ENCODE peak calls at places on chromosomes 11 and 22, in seven cellular contexts. R, Y, S, P, H, K and B are unnamed samples.

GRCh38 chr11:66039765-66040164 is 9.2 kb downstream of the GAL3ST3 start:
- DNase-seq in R (no peak), Y (no peak), S (no peak), P (no peak), H (no peak), K (no peak), B (no peak)

GRCh38 chr11:8615633-8616032 is 21.6 kb upstream of the STK33 start:
- DNase-seq in R (no peak), Y (no peak), S (no peak), P (no peak), H (no peak), K (no peak), B (no peak)

GRCh38 chr11:69307421-69307820 is 13.5 kb downstream of the MYEOV start:
- DNase-seq in R (no peak), Y (no peak), S (no peak), P (no peak), H (no peak), K (no peak), B (no peak)

GRCh38 chr22:47796128-47796908 is 1033.9 kb downstream of the TBC1D22A start:
- DNase-seq in R (no peak), Y (no peak), S (no peak), P (peak; percentile 23), H (no peak), K (no peak), B (no peak)

GRCh38 chr22:23796461-23796860 is 9.7 kb downstream of the SMARCB1 start:
- DNase-seq in R (no peak), Y (no peak), S (no peak), P (no peak), H (no peak), K (no peak), B (no peak)

GRCh38 chr11:134643519-134644042 is 231.5 kb upstream of the B3GAT1 start:
- DNase-seq in R (no peak), Y (no peak), S (no peak), P (no peak), H (no peak), K (no peak), B (no peak)

GRCh38 chr11:40328890-40329617 is 1130.4 kb downstream of the LRRC4C start:
- DNase-seq in R (peak; percentile 98), Y (no peak), S (peak; percentile 4), P (peak; percentile 51), H (no peak), K (no peak), B (peak; percentile 24)

GRCh38 chr11:76208829-76209670 is 2.7 kb upstream of the WNT11 start:
- DNase-seq in R (peak; percentile 79), Y (peak; percentile 72), S (peak; percentile 33), P (peak; percentile 89), H (no peak), K (peak; percentile 93), B (no peak)

GRCh38 chr11:120801801-120802689 is 221.9 kb upstream of the TBCEL start:
- DNase-seq in R (peak; percentile 38), Y (peak; percentile 76), S (peak; percentile 63), P (peak; percentile 79), H (peak; percentile 32), K (no peak), B (no peak)

GRCh38 chr11:63274776-63275175 is 31.4 kb upstream of the SLC22A25 start:
- DNase-seq in R (peak; percentile 35), Y (no peak), S (no peak), P (no peak), H (peak; percentile 6), K (no peak), B (no peak)

GRCh38 chr11:27795955-27796861 is 96.0 kb upstream of the BDNF start:
- DNase-seq in R (no peak), Y (no peak), S (no peak), P (peak; percentile 72), H (no peak), K (no peak), B (no peak)

GRCh38 chr11:62545437-62546243 is 966 bp downstream of the AHNAK start:
- DNase-seq in R (peak; percentile 86), Y (peak; percentile 98), S (peak; percentile 92), P (peak; percentile 90), H (peak; percentile 75), K (peak; percentile 97), B (peak; percentile 99)

GRCh38 chr11:12606597-12606996 is 67.6 kb upstream of the TEAD1 start:
- DNase-seq in R (no peak), Y (no peak), S (no peak), P (no peak), H (no peak), K (no peak), B (no peak)

GRCh38 chr11:31987118-31988005 is 103.5 kb upstream of the RCN1 start:
- DNase-seq in R (no peak), Y (no peak), S (no peak), P (no peak), H (no peak), K (no peak), B (no peak)

GRCh38 chr11:42482822-42483221 is 829.0 kb upstream of the API5 start:
- DNase-seq in R (no peak), Y (no peak), S (no peak), P (no peak), H (no peak), K (no peak), B (no peak)

GRCh38 chr11:91199866-91200265 is 977.0 kb upstream of the CHORDC1 start:
- DNase-seq in R (no peak), Y (no peak), S (no peak), P (no peak), H (no peak), K (no peak), B (no peak)

GRCh38 chr22:28899199-28899853 is 16.0 kb downstream of the ZNRF3 start:
- DNase-seq in R (no peak), Y (peak; percentile 7), S (no peak), P (no peak), H (no peak), K (no peak), B (no peak)

GRCh38 chr22:37379716-37380115 is 47.6 kb downstream of the ELFN2 start:
- DNase-seq in R (no peak), Y (no peak), S (no peak), P (no peak), H (no peak), K (no peak), B (no peak)

GRCh38 chr22:47371263-47372090 is 609.0 kb downstream of the TBC1D22A start:
- DNase-seq in R (no peak), Y (no peak), S (no peak), P (peak; percentile 34), H (no peak), K (no peak), B (peak; percentile 70)

GRCh38 chr11:118622376-118623290 is 15.2 kb downstream of the PHLDB1 start:
- DNase-seq in R (peak; percentile 74), Y (peak; percentile 30), S (peak; percentile 77), P (no peak), H (peak; percentile 68), K (no peak), B (peak; percentile 89)

GRCh38 chr11:118620529-118621070 is 13.2 kb downstream of the PHLDB1 start:
- DNase-seq in R (no peak), Y (peak; percentile 37), S (no peak), P (no peak), H (no peak), K (no peak), B (peak; percentile 86)

GRCh38 chr11:118619444-118620205 is 12.2 kb downstream of the PHLDB1 start:
- DNase-seq in R (peak; percentile 53), Y (peak; percentile 28), S (no peak), P (no peak), H (no peak), K (no peak), B (peak; percentile 84)

GRCh38 chr11:118621898-118622375 is 14.5 kb downstream of the PHLDB1 start:
- DNase-seq in R (no peak), Y (peak; percentile 37), S (no peak), P (no peak), H (no peak), K (no peak), B (no peak)

DNA sequence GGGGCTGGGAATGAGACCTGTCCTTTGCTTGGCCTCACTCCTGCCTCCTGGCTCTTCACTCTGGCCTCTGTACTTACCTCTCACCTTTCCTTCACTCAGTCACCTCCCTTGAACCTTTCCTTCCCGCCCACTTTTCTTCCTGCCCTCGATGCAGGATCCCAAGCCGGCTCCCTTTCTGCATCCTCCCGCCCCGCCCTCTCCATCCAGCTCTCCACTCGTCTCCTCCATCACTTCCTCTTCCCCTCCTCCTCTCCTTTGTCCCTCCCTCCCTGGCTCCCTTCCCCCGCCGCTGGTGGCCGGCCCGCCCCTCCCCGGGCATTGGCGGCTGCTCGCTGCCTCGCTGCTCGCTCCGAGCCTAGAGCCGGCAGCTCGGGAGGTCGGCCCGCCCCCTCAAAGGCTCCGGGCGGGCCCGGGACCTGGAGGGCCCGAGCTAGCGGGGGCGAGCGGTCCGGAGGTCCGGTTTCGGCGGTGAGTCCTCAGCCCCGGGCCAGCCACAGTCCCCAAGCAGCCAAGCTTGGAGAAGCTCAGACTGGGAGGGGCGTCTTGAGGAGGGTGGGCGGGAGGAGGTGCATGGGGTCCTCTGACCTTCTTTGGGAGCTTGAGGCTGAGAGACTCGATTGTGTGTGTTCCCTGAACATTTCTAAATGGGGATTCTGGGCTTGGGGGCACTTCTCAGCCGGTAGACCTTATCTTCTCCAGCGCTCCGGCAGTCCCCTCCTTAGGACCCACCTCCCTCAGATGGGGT is 13.8 kb downstream of the PHLDB1 start:
- DNase-seq in R (no peak), Y (peak; percentile 93), S (peak; percentile 84), P (peak; percentile 82), H (peak; percentile 51), K (peak; percentile 96), B (peak; percentile 81)
- TF ChIP-seq POLR2A in R (no peak), Y (no peak), S (peak; percentile 68), P (no peak), H (peak; percentile 46), K (no peak), B (no peak)

GRCh38 chr22:26953380-26953807 is 296.0 kb downstream of the MIAT start:
- DNase-seq in R (no peak), Y (no peak), S (no peak), P (no peak), H (no peak), K (no peak), B (peak; percentile 74)
- H3K4me3 ChIP-seq in R (no peak overlapping the region), Y (no peak overlapping the region), S (no peak overlapping the region), P (no peak overlapping the region), H (no peak overlapping the region), K (no peak overlapping the region), B (no peak overlapping the region)

GRCh38 chr11:57818812-57819211 is 57.2 kb downstream of the CTNND1 start:
- DNase-seq in R (no peak), Y (no peak), S (no peak), P (no peak), H (no peak), K (no peak), B (no peak)

GRCh38 chr11:57819272-57819979 is 57.8 kb downstream of the CTNND1 start:
- DNase-seq in R (no peak), Y (no peak), S (no peak), P (no peak), H (no peak), K (no peak), B (no peak)

DNA sequence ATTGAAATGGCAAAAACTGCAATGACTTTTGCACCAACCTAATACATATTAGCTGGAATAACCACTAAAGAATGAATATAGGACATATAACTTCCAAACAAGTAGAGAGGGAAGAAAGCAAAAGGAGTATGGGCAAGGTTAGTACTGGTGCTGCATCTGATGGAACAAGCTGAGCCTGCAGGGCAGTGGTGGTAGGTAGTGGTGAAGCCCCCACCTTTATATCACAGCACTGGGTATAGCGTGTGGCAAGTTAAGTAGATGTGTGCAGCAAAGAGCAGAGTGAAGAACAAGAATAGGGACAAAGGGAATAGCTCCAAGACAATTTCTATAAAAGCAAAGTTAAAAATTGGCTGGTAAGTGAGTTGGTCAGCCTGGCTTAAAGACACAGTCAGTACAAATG is 62.3 kb downstream of the CTNND1 start:
- DNase-seq in R (no peak), Y (no peak), S (no peak), P (no peak), H (no peak), K (peak; percentile 80), B (no peak)
- TF ChIP-seq POLR2A in R (no peak), Y (no peak), S (no peak), P (no peak), H (no peak), K (no peak), B (no peak)

GRCh38 chr11:1843098-1843473 is 4.3 kb downstream of the TNNI2 start:
- DNase-seq in R (no peak), Y (no peak), S (no peak), P (no peak), H (no peak), K (no peak), B (no peak)
- H3K4me3 ChIP-seq in R (no peak overlapping the region), Y (no peak overlapping the region), S (no peak overlapping the region), P (no peak overlapping the region), H (no peak overlapping the region), K (no peak overlapping the region), B (no peak overlapping the region)